ENCODE peak calls at places on chromosomes 13 and 19, in eight cellular contexts. I is astrocyte of the spinal cord; P is kidney glomerular epithelial cell; L is heart left ventricle; Q is neural progenitor cell; B is mucosa of gallbladder; F is T-helper 2 cell; U is activated T-cell treated with anti-CD3 and anti-CD28 coated beads, Interleukin-2, amount 50 U/mL, for 72 hours. S is an unnamed sample.

GRCh38 chr13:110304256-110304655 is 2.7 kb downstream of the COL4A1 start:
- DNase-seq in Q (no peak), L (no peak), F (no peak), P (peak; percentile 71), B (no peak), U (no peak), I (no peak), S (peak; percentile 71)

GRCh38 chr13:33388254-33388998 is 102.9 kb upstream of the STARD13 start:
- DNase-seq in Q (no peak), L (no peak), F (no peak), U (no peak), I (no peak), B (no peak), P (no peak), S (peak; percentile 1)

GRCh38 chr19:52142001-52142595 is 2.4 kb upstream of the ZNF616 start:
- DNase-seq in F (no peak), B (no peak), P (no peak), I (no peak), U (no peak), L (no peak), Q (no peak), S (no peak)

GRCh38 chr19:46605356-46605821 is 4.3 kb downstream of the CALM3 start:
- DNase-seq in F (no peak), U (no peak), Q (no peak), I (no peak), P (no peak), L (no peak), B (no peak), S (no peak)

GRCh38 chr13:46386996-46387851 is at the start of gene RUBCNL:
- DNase-seq in I (peak; percentile 38), L (peak; percentile 39), F (no peak), P (peak; percentile 64), B (no peak), U (peak; percentile 72), Q (peak; percentile 84), S (peak; percentile 10)

GRCh38 chr19:940591-941291 is 14.9 kb downstream of the ARID3A start:
- DNase-seq in Q (no peak), P (no peak), F (peak; percentile 61), B (peak; percentile 78), I (peak; percentile 60), U (peak; percentile 67), L (peak; percentile 66), S (peak; percentile 62)

GRCh38 chr19:7856679-7857663 is 17.2 kb downstream of the PRR36 start:
- DNase-seq in U (no peak), F (no peak), I (no peak), L (no peak), B (no peak), Q (no peak), P (no peak), S (no peak)

GRCh38 chr19:19202707-19203011 is 555 bp downstream of the NR2C2AP start:
- DNase-seq in B (no peak), P (no peak), F (no peak), Q (peak; percentile 23), I (no peak), U (no peak), L (no peak), S (no peak)

GRCh38 chr19:58007285-58007684 is 4.7 kb upstream of the ZNF606 start:
- DNase-seq in I (no peak), F (no peak), P (no peak), U (no peak), Q (no peak), B (no peak), L (no peak), S (peak; percentile 5)

GRCh38 chr19:3591876-3592613 is 6.8 kb downstream of the GIPC3 start:
- DNase-seq in B (no peak), I (no peak), P (no peak), Q (no peak), F (no peak), L (peak; percentile 30), U (no peak), S (no peak)

GRCh38 chr19:4971816-4972495 is 3.0 kb downstream of the KDM4B start:
- DNase-seq in I (no peak), U (no peak), F (no peak), P (no peak), Q (no peak), B (no peak), L (no peak), S (no peak)

GRCh38 chr13:29428310-29428991 is 167.0 kb downstream of the SLC7A1 start:
- DNase-seq in B (peak; percentile 17), P (no peak), I (no peak), F (no peak), Q (peak; percentile 71), L (peak; percentile 46), U (no peak), S (no peak)

GRCh38 chr13:107203146-107203847 is 635.4 kb upstream of the ARGLU1 start:
- DNase-seq in P (no peak), U (no peak), B (no peak), L (peak; percentile 18), Q (peak; percentile 73), I (no peak), F (no peak), S (peak; percentile 13)

S was measured in ACHN.